ENCODE peak calls at places on chromosomes 16 and 17, in six cellular contexts. R, Z, X, M, F and Q are unnamed samples.

GRCh38 chr17:64133546-64134215 is 3.7 kb upstream of the ERN1 start:
- DNase-seq in R (peak), X (no peak), M (no peak), F (peak), Z (peak), Q (no peak)

GRCh38 chr16:1745900-1746692 is 25.2 kb downstream of the NME3 start:
- DNase-seq in R (no peak), X (no peak), M (no peak), Z (no peak), F (peak), Q (no peak)

GRCh38 chr16:57501492-57501891 is 15.2 kb upstream of the DOK4 start:
- DNase-seq in R (no peak), X (no peak), F (no peak), Z (no peak), M (no peak), Q (no peak)

GRCh38 chr16:46972429-46972970 is 974 bp downstream of the DNAJA2 start:
- DNase-seq in X (no peak), F (peak), Z (no peak), M (no peak), R (peak), Q (no peak)

GRCh38 chr16:59905628-59906027 is 1171.5 kb upstream of the GOT2 start:
- DNase-seq in X (no peak), M (no peak), F (peak), R (no peak), Z (no peak), Q (no peak)

GRCh38 chr17:74288785-74289184 is 14.8 kb downstream of the DNAI2 start:
- DNase-seq in M (no peak), F (peak), R (no peak), Z (no peak), X (no peak), Q (no peak)

GRCh38 chr16:3207086-3207953 is 19.3 kb downstream of the OR1F1 start:
- DNase-seq in X (no peak), Z (no peak), F (no peak), R (no peak), M (no peak), Q (no peak)

GRCh38 chr17:40980117-40980516 is 4.0 kb downstream of the KRT40 start:
- DNase-seq in M (no peak), R (no peak), X (no peak), Z (no peak), F (no peak), Q (no peak)

GRCh38 chr16:13154799-13155198 is 253.4 kb downstream of the SHISA9 start:
- DNase-seq in Z (no peak), F (no peak), R (no peak), M (no peak), X (no peak), Q (no peak)

GRCh38 chr17:79527286-79527685 is 83.6 kb downstream of the RBFOX3 start:
- DNase-seq in M (no peak), F (no peak), Z (no peak), X (no peak), R (no peak), Q (no peak)

GRCh38 chr16:1681032-1681431 is 3.0 kb downstream of the JPT2 start:
- DNase-seq in M (no peak), F (no peak), R (no peak), X (no peak), Z (no peak), Q (no peak)

GRCh38 chr16:9091867-9092281 is 430 bp downstream of the HAPSTR1 start:
- DNase-seq in Z (no peak), X (peak), M (peak), R (peak), F (peak), Q (peak)

GRCh38 chr17:61250335-61250890 is 149.2 kb upstream of the TBX2 start:
- DNase-seq in R (peak), X (no peak), M (no peak), F (peak), Z (no peak), Q (no peak)

GRCh38 chr17:76103274-76104139 is at the start of gene EXOC7:
- DNase-seq in M (peak), R (peak), F (peak), Z (peak), X (peak), Q (peak)

GRCh38 chr17:33277436-33278100 is 15.5 kb downstream of the ASIC2 start:
- DNase-seq in F (no peak), M (no peak), X (no peak), R (no peak), Z (no peak), Q (no peak)

GRCh38 chr16:81931927-81932326 is 79.3 kb downstream of the SDR42E1 start:
- DNase-seq in Z (no peak), M (no peak), X (no peak), R (no peak), F (no peak), Q (no peak)

GRCh38 chr16:57661510-57661909 is 6.6 kb upstream of the ADGRG3 start:
- DNase-seq in X (no peak), Z (no peak), R (no peak), F (no peak), M (no peak), Q (no peak)

GRCh38 chr17:2909164-2909852 is 113.1 kb downstream of the RAP1GAP2 start:
- DNase-seq in R (no peak), Z (no peak), X (no peak), M (no peak), F (no peak), Q (no peak)

GRCh38 chr17:72587773-72588511 is 467.1 kb downstream of the SOX9 start:
- DNase-seq in X (no peak), M (no peak), R (no peak), F (peak), Z (no peak), Q (no peak)

GRCh38 chr17:6554871-6555330 is 1.5 kb downstream of the PITPNM3 start:
- DNase-seq in R (no peak), Z (peak), M (no peak), F (no peak), X (no peak), Q (no peak)

GRCh38 chr17:62676952-62677596 is 49.6 kb downstream of the MRC2 start:
- DNase-seq in F (no peak), M (no peak), X (no peak), R (no peak), Z (no peak), Q (no peak)

GRCh38 chr17:75893305-75894048 is 3.3 kb downstream of the TRIM65 start:
- DNase-seq in Z (peak), F (no peak), X (no peak), R (no peak), M (no peak), Q (no peak)

GRCh38 chr17:73646409-73647305 is 2.4 kb upstream of the SDK2 start:
- DNase-seq in X (no peak), R (no peak), F (no peak), Z (peak), M (no peak), Q (no peak)

GRCh38 chr17:12062249-12062648 is 41.6 kb downstream of the MAP2K4 start:
- DNase-seq in M (no peak), R (no peak), F (no peak), Z (no peak), X (no peak), Q (no peak)

GRCh38 chr17:21164226-21165019 is 37.7 kb downstream of the DHRS7B start:
- DNase-seq in Z (no peak), X (no peak), F (no peak), R (no peak), M (no peak), Q (no peak)

GRCh38 chr17:30922235-30922993 is 669 bp downstream of the ADAP2 start:
- DNase-seq in Z (peak), R (peak), X (no peak), F (no peak), M (peak), Q (no peak)

GRCh38 chr17:81082177-81083073 is 47.5 kb downstream of the BAIAP2 start:
- DNase-seq in M (peak), F (peak), X (no peak), Z (no peak), R (no peak), Q (no peak)

GRCh38 chr17:71511266-71511995 is 609.4 kb upstream of the SOX9 start:
- DNase-seq in F (no peak), M (no peak), X (no peak), R (no peak), Z (no peak), Q (no peak)